ENCODE peak calls at places on chromosomes 16 and 17, in seven cellular contexts. C is endodermal cell, A is A549, L is IMR-90, Y is AG04450, M is stomach, P is PC-3. B is an unnamed sample.

GRCh38 chr17:63939884-63940283 is 7.8 kb upstream of the CD79B start:
- DNase-seq in Y (no peak), P (no peak), A (no peak), L (no peak), C (no peak), M (no peak), B (no peak)

GRCh38 chr17:7351665-7352558 is at the start of gene KCTD11:
- DNase-seq in M (peak), C (peak), Y (peak), A (peak), P (peak), L (peak), B (peak)

GRCh38 chr17:38864636-38865398 is 5.0 kb upstream of the LASP1 start:
- DNase-seq in M (no peak), P (no peak), Y (no peak), A (no peak), C (peak), L (peak), B (no peak)

GRCh38 chr16:51388516-51388951 is 237.5 kb upstream of the SALL1 start:
- DNase-seq in M (no peak), A (no peak), P (no peak), Y (no peak), L (no peak), C (no peak), B (peak)

GRCh38 chr16:76235426-76235825 is 41.8 kb upstream of the CNTNAP4 start:
- DNase-seq in M (no peak), Y (no peak), C (no peak), P (no peak), L (no peak), A (no peak), B (no peak)

GRCh38 chr16:70460737-70461261 is 6.4 kb downstream of the FCSK start:
- DNase-seq in L (peak), Y (no peak), P (no peak), A (no peak), C (peak), M (no peak), B (no peak)

GRCh38 chr17:65154770-65155589 is 17.8 kb downstream of the RGS9 start:
- DNase-seq in L (peak), P (peak), Y (peak), C (no peak), A (peak), M (no peak), B (no peak)

GRCh38 chr17:30332057-30332542 is 1.8 kb downstream of the TMIGD1 start:
- DNase-seq in C (no peak), M (no peak), Y (peak), P (peak), L (peak), A (no peak), B (no peak)

GRCh38 chr16:57266531-57267268 is 17.8 kb downstream of the PLLP start:
- DNase-seq in Y (no peak), P (no peak), M (peak), L (no peak), A (no peak), C (no peak), B (no peak)

GRCh38 chr17:40014375-40014980 is 762 bp upstream of the CSF3 start:
- DNase-seq in Y (no peak), P (no peak), C (no peak), M (no peak), A (no peak), L (no peak), B (no peak)

GRCh38 chr17:53516643-53517042 is 306.1 kb upstream of the KIF2B start:
- DNase-seq in L (no peak), P (peak), A (no peak), Y (no peak), M (no peak), C (no peak), B (no peak)

GRCh38 chr16:1560866-1561265 is 27.4 kb downstream of the TMEM204 start:
- DNase-seq in M (no peak), Y (no peak), P (no peak), L (no peak), C (no peak), A (no peak), B (no peak)

GRCh38 chr17:80782536-80783427 is 208.9 kb upstream of the CHMP6 start:
- DNase-seq in M (no peak), P (no peak), A (peak), L (peak), Y (no peak), C (peak), B (no peak)

GRCh38 chr17:13182854-13183253 is 165.0 kb upstream of the ELAC2 start:
- DNase-seq in A (no peak), L (no peak), Y (no peak), C (peak), M (no peak), P (no peak), B (no peak)

GRCh38 chr17:51741447-51741846 is 417.1 kb downstream of the CA10 start:
- DNase-seq in A (no peak), P (peak), M (no peak), C (no peak), Y (no peak), L (no peak), B (no peak)

GRCh38 chr16:81429045-81429521 is 15.5 kb upstream of the CMIP start:
- DNase-seq in L (peak), A (no peak), Y (no peak), P (peak), C (peak), M (peak), B (no peak)

GRCh38 chr17:32992360-32993033 is 850 bp downstream of the SPACA3 start:
- DNase-seq in L (no peak), M (peak), Y (no peak), C (no peak), P (no peak), A (no peak), B (no peak)

DNA sequence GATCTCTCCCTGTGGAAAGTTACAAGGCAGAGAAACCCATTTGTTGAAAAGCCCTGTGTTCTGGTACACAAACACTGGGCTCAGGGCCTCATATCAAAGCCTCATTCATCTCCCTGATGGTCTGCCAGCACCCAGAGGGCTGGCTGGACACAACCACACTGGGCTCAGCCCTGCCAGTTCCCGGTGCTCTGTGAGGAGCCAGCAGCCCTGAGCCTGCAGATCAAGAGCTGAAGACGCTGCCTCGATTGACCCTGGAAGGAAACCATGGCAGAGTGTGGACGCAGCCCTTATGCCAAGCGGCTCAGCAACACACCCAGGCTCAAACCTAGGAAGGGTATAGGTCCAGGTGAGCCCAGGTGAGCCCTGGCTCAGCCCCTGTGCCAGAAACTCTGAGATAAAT is 2.6 kb downstream of the SLC39A11 start:
- DNase-seq in M (peak), A (no peak), Y (no peak), C (no peak), P (no peak), L (no peak), B (peak)
- H3K27ac ChIP-seq in M (no peak), A (no peak), Y (no peak), C (no peak), P (no peak), L (no peak), B (peak)

GRCh38 chr17:19383681-19384470 is 3.1 kb downstream of the MFAP4 start:
- DNase-seq in C (no peak), A (no peak), L (peak), M (no peak), Y (no peak), P (no peak), B (no peak)
- H3K27ac ChIP-seq in C (no peak), A (no peak), L (peak), M (peak), Y (peak), P (no peak), B (peak)

GRCh38 chr17:73166731-73167581 is 2.1 kb downstream of the SSTR2 start:
- DNase-seq in M (no peak), A (no peak), Y (no peak), C (no peak), L (no peak), P (no peak), B (peak)
- H3K27ac ChIP-seq in M (no peak), A (no peak), Y (no peak), C (no peak), L (no peak), P (no peak), B (peak)

DNA sequence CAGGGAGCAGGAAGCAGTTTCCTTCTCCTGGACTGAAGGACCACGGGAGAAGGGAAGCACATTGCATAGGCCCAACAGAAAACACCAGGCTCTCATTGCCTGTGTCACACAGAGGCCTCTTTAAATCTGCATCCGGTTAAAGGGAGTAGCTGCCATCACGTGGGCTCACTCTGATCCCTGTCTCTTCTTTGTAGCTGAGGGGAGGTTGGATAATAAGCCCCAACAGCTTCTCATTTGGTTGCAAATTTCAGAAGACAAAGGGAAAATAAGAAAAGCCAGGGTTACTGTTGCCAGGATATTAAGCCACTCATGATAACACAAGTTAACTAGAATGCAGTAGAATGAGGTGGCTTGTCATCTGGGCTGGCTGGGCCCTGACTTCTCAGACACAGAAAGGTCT is 325.2 kb upstream of the ERCC4 start:
- DNase-seq in P (no peak), L (no peak), A (no peak), M (no peak), C (peak), Y (no peak), B (no peak)
- H3K27ac ChIP-seq in P (no peak), L (no peak), A (no peak), M (no peak), C (peak), Y (no peak), B (no peak)

GRCh38 chr16:54545890-54546476 is 259.4 kb upstream of the IRX3 start:
- DNase-seq in M (no peak), A (no peak), P (no peak), Y (no peak), L (no peak), C (no peak), B (no peak)

GRCh38 chr16:54544553-54545180 is 258.1 kb upstream of the IRX3 start:
- DNase-seq in P (no peak), C (no peak), L (no peak), M (peak), A (no peak), Y (no peak), B (no peak)

GRCh38 chr16:54538241-54538640 is 251.7 kb upstream of the IRX3 start:
- DNase-seq in P (no peak), C (no peak), M (no peak), Y (no peak), A (no peak), L (no peak), B (no peak)

GRCh38 chr16:54542805-54543504 is 256.4 kb upstream of the IRX3 start:
- DNase-seq in C (no peak), L (no peak), P (no peak), A (no peak), Y (no peak), M (no peak), B (no peak)

DNA sequence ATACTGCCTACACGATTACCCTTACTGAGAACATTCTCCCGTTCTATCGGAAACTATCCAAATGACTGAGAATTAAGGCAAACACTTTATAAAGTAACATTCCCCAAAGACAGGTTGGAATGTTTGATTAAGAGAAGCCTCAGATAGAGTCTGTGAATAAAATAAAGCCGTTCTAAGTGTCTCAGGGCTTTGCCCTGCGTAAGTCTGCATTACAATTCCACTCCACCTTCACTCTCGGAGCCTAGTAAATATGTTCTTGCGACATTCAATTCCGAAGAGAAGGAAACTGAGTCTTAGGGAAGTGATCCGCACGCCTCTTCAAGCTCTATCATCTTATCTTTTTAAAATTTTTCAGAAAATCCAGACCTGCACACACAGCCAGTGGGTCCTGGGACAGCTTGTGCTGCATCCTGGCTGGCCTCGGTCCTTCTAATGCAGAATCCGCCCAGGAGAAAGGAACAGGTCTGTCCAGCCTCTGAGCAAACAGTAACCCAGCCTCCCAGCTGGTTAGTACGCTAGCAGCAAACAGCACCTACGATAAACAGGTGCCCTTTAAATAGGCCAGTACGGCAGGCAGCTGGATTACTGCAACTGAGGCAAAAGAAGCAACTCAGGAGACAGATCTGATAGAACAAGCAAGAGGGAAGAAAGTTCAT is 254.1 kb upstream of the IRX3 start:
- DNase-seq in L (no peak), Y (no peak), P (no peak), M (peak), C (no peak), A (no peak), B (no peak)
- H3K27ac ChIP-seq in L (no peak), Y (no peak), P (no peak), M (peak), C (no peak), A (no peak), B (no peak)

GRCh38 chr16:53523126-53523804 is 20.3 kb upstream of the AKTIP start:
- DNase-seq in L (no peak), P (no peak), C (no peak), A (no peak), Y (no peak), M (no peak), B (no peak)

GRCh38 chr16:53515811-53516210 is 12.8 kb upstream of the AKTIP start:
- DNase-seq in M (no peak), L (no peak), A (no peak), C (no peak), P (no peak), Y (no peak), B (no peak)

GRCh38 chr16:53518550-53519416 is 15.8 kb upstream of the AKTIP start:
- DNase-seq in A (no peak), M (peak), P (no peak), C (no peak), L (peak), Y (no peak), B (no peak)

GRCh38 chr16:53517851-53518250 is 14.8 kb upstream of the AKTIP start:
- DNase-seq in M (no peak), L (no peak), P (no peak), A (no peak), Y (no peak), C (no peak), B (no peak)

DNA sequence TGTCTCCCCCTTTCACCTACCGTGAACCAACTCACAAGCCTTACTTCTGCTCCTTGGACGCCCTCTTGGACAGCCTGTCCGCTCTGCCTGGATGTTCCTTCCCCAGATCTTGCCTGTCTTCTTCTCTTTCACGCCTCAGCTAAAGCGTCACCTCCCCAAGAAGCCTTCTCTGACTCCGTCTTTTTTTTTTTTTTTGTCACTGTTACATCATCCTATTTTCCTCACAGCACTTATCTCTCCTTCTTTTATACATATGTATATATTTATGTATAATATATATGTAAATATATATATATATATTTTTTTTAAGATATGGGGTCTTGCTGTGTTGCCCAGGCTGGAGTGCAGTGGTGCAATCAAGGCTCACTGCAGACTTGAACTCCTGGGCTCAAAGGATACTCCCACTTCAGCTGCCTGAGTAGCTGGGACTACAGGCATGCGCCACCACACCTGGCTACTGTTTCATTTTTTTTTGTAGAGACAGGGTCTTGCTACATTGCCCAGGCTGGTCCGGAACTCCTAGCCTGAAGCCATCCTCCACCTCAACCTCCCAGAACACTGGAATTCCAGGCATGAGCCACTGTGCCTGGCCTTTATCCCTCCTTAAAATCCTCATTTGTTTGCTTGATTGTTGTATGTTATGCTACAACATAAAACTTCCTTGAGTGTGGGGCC is 16.5 kb upstream of the AKTIP start:
- DNase-seq in C (no peak), M (no peak), P (no peak), A (no peak), L (no peak), Y (no peak), B (no peak)
- H3K27ac ChIP-seq in C (no peak), M (peak), P (no peak), A (no peak), L (no peak), Y (no peak), B (peak)

GRCh38 chr16:2964416-2965223 is 545 bp downstream of the KREMEN2 start:
- DNase-seq in Y (no peak), P (peak), M (peak), L (no peak), A (peak), C (peak), B (no peak)
- H3K27ac ChIP-seq in Y (no peak), P (no peak), M (no peak), L (no peak), A (peak), C (no peak), B (no peak)

GRCh38 chr17:79001190-79002020 is 8.2 kb downstream of the CANT1 start:
- DNase-seq in M (no peak), P (no peak), A (no peak), L (no peak), Y (no peak), C (peak), B (no peak)
- H3K27ac ChIP-seq in M (peak), P (no peak), A (no peak), L (no peak), Y (no peak), C (no peak), B (no peak)

DNA sequence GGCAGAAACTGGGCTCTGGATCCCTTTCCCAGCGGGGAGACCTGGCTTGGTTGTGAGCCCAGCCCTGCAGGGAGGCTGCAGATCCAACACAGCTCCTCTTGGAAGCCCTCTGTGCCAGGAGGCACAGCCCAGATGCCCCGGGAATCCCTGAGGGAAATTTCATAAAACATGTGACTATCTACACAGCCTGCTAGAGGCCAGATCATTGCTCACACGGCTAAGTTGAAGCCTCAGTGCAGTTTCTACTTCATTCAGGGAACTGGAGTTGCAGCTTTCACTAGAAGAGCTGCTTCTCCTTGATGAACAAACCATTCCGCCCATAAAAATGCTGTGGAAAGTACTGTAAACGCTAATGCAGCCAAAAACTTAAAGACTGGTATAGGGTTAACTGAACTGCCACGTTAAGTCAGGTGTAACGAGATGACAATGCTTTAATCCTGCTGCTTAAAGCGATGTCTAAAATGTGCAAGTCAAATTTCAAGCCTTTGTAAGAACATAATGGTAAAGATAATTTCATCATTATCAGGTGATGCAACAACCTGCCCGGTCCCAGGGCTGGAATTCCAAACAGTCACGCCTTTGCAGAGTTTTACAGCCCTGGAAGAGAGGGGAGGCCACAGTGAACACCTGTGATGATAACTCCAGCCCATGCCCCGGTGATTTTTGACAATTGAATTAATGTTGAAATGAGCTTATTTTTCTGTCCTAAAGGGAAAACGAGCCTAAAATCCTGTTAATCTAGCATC is 172.5 kb downstream of the ZFHX3 start:
- DNase-seq in A (no peak), P (peak), C (no peak), M (no peak), Y (no peak), L (no peak), B (no peak)
- H3K27ac ChIP-seq in A (peak), P (no peak), C (no peak), M (no peak), Y (peak), L (no peak), B (no peak)

B was measured in caudate nucleus.